ENCODE peak calls at places on chromosomes 16 and 17, in five cellular contexts. S, C, A, H and U are unnamed samples.

GRCh38 chr17:18183334-18184142 is at the start of gene ALKBH5:
- DNase-seq in H (peak; percentile 95), C (peak; percentile 100), S (peak; percentile 94), A (peak; percentile 96), U (peak; percentile 99)

GRCh38 chr16:86041807-86042206 is 142.8 kb downstream of the IRF8 start:
- DNase-seq in H (no peak), C (no peak), S (no peak), A (no peak), U (no peak)

GRCh38 chr16:67055712-67056487 is 27.0 kb downstream of the CBFB start:
- DNase-seq in C (no peak), H (no peak), S (no peak), A (peak; percentile 12), U (peak; percentile 77)

GRCh38 chr16:84751241-84751640 is 51.4 kb downstream of the USP10 start:
- DNase-seq in A (no peak), S (no peak), C (no peak), H (no peak), U (peak; percentile 40)

GRCh38 chr17:38602862-38603785 is 2.6 kb downstream of the SRCIN1 start:
- DNase-seq in S (no peak), C (no peak), H (no peak), A (no peak), U (no peak)

GRCh38 chr17:3965123-3965800 is 1.0 kb upstream of the ATP2A3 start:
- DNase-seq in C (peak; percentile 87), S (no peak), H (peak; percentile 38), A (peak; percentile 66), U (peak; percentile 84)

GRCh38 chr17:67608691-67609090 is 109.0 kb upstream of the NOL11 start:
- DNase-seq in A (no peak), C (no peak), H (no peak), S (no peak), U (no peak)

GRCh38 chr17:33017366-33017765 is 25.7 kb downstream of the SPACA3 start:
- DNase-seq in S (no peak), A (no peak), H (no peak), C (no peak), U (no peak)

GRCh38 chr16:69691980-69692911 is 34.1 kb downstream of the NQO1 start:
- DNase-seq in C (peak; percentile 35), S (no peak), A (no peak), H (no peak), U (peak; percentile 2)

GRCh38 chr17:29157310-29157709 is 22.9 kb downstream of the MYO18A start:
- DNase-seq in C (no peak), A (no peak), S (no peak), H (no peak), U (no peak)